ENCODE peak calls at places on chromosomes 1 and 21, in eight cellular contexts. F is gastrocnemius medialis, V is AG04449, Q is AG09309, L is cardiac fibroblast, G is lower lobe of right lung, W is adrenal gland, Z is A549. B is an unnamed sample.

GRCh38 chr1:32447469-32448185 is 17.2 kb upstream of the ZBTB8B start:
- DNase-seq in W (no peak), L (peak), Q (peak), V (peak), Z (no peak), G (no peak), F (no peak), B (peak)

GRCh38 chr1:1385931-1386330 is 10.9 kb upstream of the AURKAIP1 start:
- DNase-seq in W (no peak), Q (no peak), G (no peak), V (no peak), L (no peak), Z (no peak), F (no peak), B (no peak)

GRCh38 chr1:14372526-14372925 is 226.0 kb upstream of the KAZN start:
- DNase-seq in V (no peak), Z (no peak), W (no peak), Q (no peak), F (no peak), G (no peak), L (no peak), B (no peak)

GRCh38 chr21:41526478-41527087 is 18.6 kb upstream of the TMPRSS2 start:
- DNase-seq in Q (no peak), G (no peak), W (no peak), F (no peak), V (no peak), L (no peak), Z (no peak), B (no peak)

GRCh38 chr1:198465201-198466144 is 75.0 kb downstream of the ATP6V1G3 start:
- DNase-seq in V (peak), W (no peak), F (no peak), G (no peak), Z (peak), L (peak), Q (peak), B (peak)

GRCh38 chr1:3076388-3076740 is 7.4 kb downstream of the PRDM16 start:
- DNase-seq in L (no peak), W (no peak), G (no peak), Z (no peak), V (no peak), Q (no peak), F (no peak), B (no peak)

GRCh38 chr1:234529095-234529494 is 50.1 kb upstream of the TARBP1 start:
- DNase-seq in L (no peak), Q (no peak), V (no peak), W (no peak), F (no peak), Z (no peak), G (no peak), B (no peak)

GRCh38 chr1:21607549-21608529 is 61.3 kb downstream of the RAP1GAP start:
- DNase-seq in W (peak), V (no peak), L (peak), F (peak), Z (peak), Q (no peak), G (peak), B (no peak)

GRCh38 chr21:34074283-34075098 is 1.1 kb downstream of the MRPS6 start:
- DNase-seq in V (no peak), Q (no peak), L (no peak), F (no peak), G (no peak), W (no peak), Z (no peak), B (no peak)

GRCh38 chr1:151547119-151547899 is 7.2 kb downstream of the TUFT1 start:
- DNase-seq in L (peak), Q (peak), F (peak), Z (peak), W (no peak), G (peak), V (peak), B (peak)

GRCh38 chr21:36699026-36699545 is at the start of gene SIM2:
- DNase-seq in F (peak), Q (no peak), Z (no peak), V (no peak), L (peak), G (no peak), W (no peak), B (no peak)

GRCh38 chr1:153526132-153526543 is 9.7 kb downstream of the S100A6 start:
- DNase-seq in W (no peak), Q (no peak), V (no peak), F (no peak), Z (no peak), L (no peak), G (no peak), B (no peak)

GRCh38 chr1:26998319-26999300 is 5.1 kb downstream of the TRNP1 start:
- DNase-seq in G (no peak), Z (no peak), Q (no peak), W (no peak), F (no peak), V (no peak), L (no peak), B (no peak)

GRCh38 chr1:27001570-27002360 is 8.3 kb downstream of the TRNP1 start:
- DNase-seq in W (no peak), Z (no peak), F (peak), Q (no peak), L (peak), V (no peak), G (peak), B (no peak)

GRCh38 chr1:27000817-27001460 is 7.4 kb downstream of the TRNP1 start:
- DNase-seq in W (no peak), G (no peak), L (peak), Z (no peak), F (no peak), V (peak), Q (no peak), B (no peak)

GRCh38 chr1:26999440-26999987 is 6.0 kb downstream of the TRNP1 start:
- DNase-seq in Q (peak), G (peak), Z (peak), W (no peak), V (peak), L (peak), F (peak), B (peak)

DNA sequence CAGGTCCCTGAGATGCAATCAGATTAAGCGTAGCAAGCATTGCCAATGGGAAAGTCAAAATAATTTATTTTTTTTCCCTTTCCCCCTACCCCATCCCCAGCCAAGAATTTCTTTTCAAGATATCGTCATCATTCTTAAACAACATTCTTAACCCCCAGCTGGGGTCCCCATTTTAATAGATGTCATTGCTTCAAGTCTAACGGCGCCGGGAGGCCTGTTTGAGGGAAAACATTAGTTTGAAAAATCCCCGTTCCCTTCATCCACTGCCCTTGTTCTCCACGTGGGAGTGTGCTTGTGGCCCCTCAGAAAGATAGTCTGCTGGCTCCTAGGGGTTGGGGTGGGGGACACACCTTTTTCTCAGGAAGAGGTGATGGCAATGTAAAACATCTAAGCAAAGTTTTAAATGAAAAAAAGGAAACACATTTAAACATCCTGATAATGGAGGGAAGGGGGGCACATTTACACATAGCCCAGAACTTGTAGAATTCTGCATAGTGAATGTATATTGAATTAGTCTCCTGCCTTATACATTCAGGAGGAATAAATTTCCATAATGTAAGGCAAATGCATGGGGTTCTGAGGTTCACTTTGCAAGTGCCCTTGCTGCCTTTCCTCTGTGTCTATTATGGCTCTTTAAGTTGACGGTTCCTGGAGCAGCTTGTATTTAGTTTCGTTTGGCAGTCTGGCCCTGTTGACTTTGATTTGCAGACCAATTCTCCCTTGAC is 6.8 kb downstream of the TRNP1 start:
- DNase-seq in G (no peak), Q (no peak), Z (no peak), W (no peak), V (no peak), F (no peak), L (no peak), B (no peak)
- H3K4me3 ChIP-seq in G (no peak), Q (no peak), Z (peak), W (no peak), V (no peak), F (no peak), L (no peak), B (no peak)

DNA sequence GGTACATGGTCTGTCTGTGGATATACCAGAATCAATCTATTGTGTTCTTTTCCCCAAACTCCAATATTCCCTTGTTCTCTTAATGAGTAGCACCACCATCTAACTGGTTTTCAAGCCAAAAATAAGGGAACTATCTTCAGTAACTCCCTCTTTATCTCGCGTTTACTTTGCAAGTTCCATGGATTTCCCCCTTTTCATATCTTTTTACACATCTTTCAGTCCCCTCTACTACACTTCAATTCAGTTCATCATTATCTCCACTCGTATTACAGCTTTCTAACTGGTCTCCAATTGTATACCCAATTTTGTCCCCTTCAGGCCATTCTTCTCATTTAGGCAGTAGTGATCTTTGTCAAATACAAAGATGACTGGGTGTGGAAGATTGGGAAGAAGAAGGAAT is 4.1 kb upstream of the TMCO1 start:
- DNase-seq in Q (no peak), G (no peak), V (no peak), W (no peak), F (no peak), Z (no peak), L (no peak), B (no peak)
- TF ChIP-seq CTCF in Q (no peak), G (no peak), V (no peak), W (no peak), F (no peak), Z (no peak), L (no peak), B (no peak)

GRCh38 chr1:91763252-91763651 is 122.7 kb downstream of the TGFBR3 start:
- DNase-seq in G (no peak), F (no peak), Z (no peak), V (no peak), W (no peak), Q (no peak), L (peak), B (no peak)
- H3K4me3 ChIP-seq in G (no peak), F (no peak), Z (no peak), V (no peak), W (no peak), Q (no peak), L (no peak), B (no peak)

GRCh38 chr1:50371749-50372148 is 51.5 kb downstream of the DMRTA2 start:
- DNase-seq in V (no peak), Z (no peak), G (no peak), F (no peak), W (no peak), Q (no peak), L (no peak), B (no peak)

GRCh38 chr1:50373532-50373931 is 49.7 kb downstream of the DMRTA2 start:
- DNase-seq in V (no peak), Q (no peak), F (no peak), Z (no peak), L (no peak), G (no peak), W (no peak), B (no peak)

GRCh38 chr1:50368179-50369007 is 54.9 kb downstream of the DMRTA2 start:
- DNase-seq in L (peak), G (no peak), Q (no peak), V (no peak), F (no peak), Z (peak), W (peak), B (peak)

GRCh38 chr1:50369008-50369634 is 54.1 kb downstream of the DMRTA2 start:
- DNase-seq in F (no peak), G (no peak), L (no peak), V (no peak), Z (no peak), W (no peak), Q (no peak), B (no peak)

GRCh38 chr1:50369830-50370229 is 53.4 kb downstream of the DMRTA2 start:
- DNase-seq in L (no peak), W (no peak), Q (no peak), F (no peak), G (no peak), Z (no peak), V (no peak), B (no peak)
- TF ChIP-seq CTCF in L (peak), W (no peak), Q (peak), F (no peak), G (no peak), Z (peak), V (no peak), B (no peak)

GRCh38 chr1:50421768-50422674 is 1.2 kb downstream of the DMRTA2 start:
- DNase-seq in W (no peak), G (no peak), F (no peak), Z (no peak), V (no peak), Q (no peak), L (no peak), B (no peak)

GRCh38 chr1:50422946-50423669 is at the start of gene DMRTA2:
- DNase-seq in Z (peak), L (no peak), F (no peak), Q (no peak), G (no peak), W (no peak), V (no peak), B (no peak)

GRCh38 chr1:50421366-50421748 is 1.9 kb downstream of the DMRTA2 start:
- DNase-seq in W (no peak), G (no peak), Q (no peak), V (no peak), F (no peak), Z (no peak), L (no peak), B (no peak)

GRCh38 chr1:50423670-50424000 is 392 bp upstream of the DMRTA2 start:
- DNase-seq in Z (peak), V (no peak), G (peak), W (no peak), Q (no peak), F (no peak), L (no peak), B (no peak)

DNA sequence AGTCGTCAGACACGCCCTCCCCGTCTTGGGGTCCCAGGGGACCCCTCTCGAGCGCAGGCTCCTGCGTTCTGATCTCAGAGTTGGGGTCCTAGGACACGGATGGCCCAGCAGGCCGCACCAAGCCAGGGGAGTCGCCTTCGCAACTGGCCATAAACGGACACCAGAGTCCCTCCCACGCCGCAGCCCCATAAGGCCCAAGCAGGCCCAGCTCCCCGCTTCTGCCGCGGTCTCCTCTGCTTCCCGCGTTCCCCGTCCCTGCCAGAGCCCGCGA is 633 bp downstream of the DMRTA2 start:
- DNase-seq in Q (no peak), Z (no peak), F (no peak), W (no peak), V (no peak), G (no peak), L (no peak), B (no peak)
- H3K4me3 ChIP-seq in Q (no peak), Z (no peak), F (peak), W (no peak), V (no peak), G (no peak), L (no peak), B (no peak)

DNA sequence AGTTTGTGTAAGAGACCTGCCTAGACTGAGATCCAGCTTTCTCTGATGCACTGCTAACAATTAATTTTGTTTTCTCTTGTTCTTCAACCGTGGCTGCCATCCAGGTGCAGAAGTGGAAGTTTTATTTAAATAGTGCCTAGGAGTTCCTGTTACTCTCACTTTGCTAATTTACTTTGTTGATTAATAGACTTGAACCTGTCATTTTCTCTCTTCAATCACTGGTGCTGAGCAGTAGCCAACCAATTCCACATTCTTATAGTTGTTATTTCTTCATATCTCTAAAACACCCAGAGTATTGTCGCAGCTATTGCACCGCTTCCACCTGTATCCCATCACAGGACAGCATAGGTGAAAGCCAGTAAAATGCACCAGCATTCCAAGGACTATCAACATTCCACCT is 157.2 kb downstream of the PDE4B start:
- DNase-seq in W (no peak), Z (no peak), V (no peak), L (no peak), Q (no peak), F (no peak), G (no peak), B (no peak)
- TF ChIP-seq CTCF in W (no peak), Z (no peak), V (no peak), L (no peak), Q (no peak), F (no peak), G (no peak), B (no peak)

GRCh38 chr1:160987359-160988062 is 32.9 kb upstream of the ITLN2 start:
- DNase-seq in L (no peak), Z (no peak), Q (no peak), W (no peak), F (no peak), G (no peak), V (no peak), B (no peak)

GRCh38 chr1:160985723-160986122 is 31.1 kb upstream of the ITLN2 start:
- DNase-seq in W (no peak), G (no peak), F (no peak), V (no peak), Q (no peak), Z (no peak), L (no peak), B (no peak)

GRCh38 chr1:160978510-160978927 is 23.9 kb upstream of the ITLN2 start:
- DNase-seq in L (peak), Q (no peak), V (no peak), W (no peak), F (no peak), G (peak), Z (no peak), B (no peak)

GRCh38 chr1:160981584-160982411 is 27.2 kb upstream of the ITLN2 start:
- DNase-seq in G (peak), Q (no peak), W (no peak), L (no peak), V (no peak), F (no peak), Z (no peak), B (no peak)
- H3K4me3 ChIP-seq in G (no peak), Q (peak), W (no peak), L (no peak), V (no peak), F (no peak), Z (no peak), B (peak)

GRCh38 chr1:119827010-119827409 is 15.8 kb upstream of the REG4 start:
- DNase-seq in Q (no peak), G (no peak), L (no peak), Z (peak), F (no peak), V (no peak), W (no peak), B (no peak)
- TF ChIP-seq CTCF in Q (peak), G (peak), L (peak), Z (no peak), F (no peak), V (peak), W (no peak), B (peak)

DNA sequence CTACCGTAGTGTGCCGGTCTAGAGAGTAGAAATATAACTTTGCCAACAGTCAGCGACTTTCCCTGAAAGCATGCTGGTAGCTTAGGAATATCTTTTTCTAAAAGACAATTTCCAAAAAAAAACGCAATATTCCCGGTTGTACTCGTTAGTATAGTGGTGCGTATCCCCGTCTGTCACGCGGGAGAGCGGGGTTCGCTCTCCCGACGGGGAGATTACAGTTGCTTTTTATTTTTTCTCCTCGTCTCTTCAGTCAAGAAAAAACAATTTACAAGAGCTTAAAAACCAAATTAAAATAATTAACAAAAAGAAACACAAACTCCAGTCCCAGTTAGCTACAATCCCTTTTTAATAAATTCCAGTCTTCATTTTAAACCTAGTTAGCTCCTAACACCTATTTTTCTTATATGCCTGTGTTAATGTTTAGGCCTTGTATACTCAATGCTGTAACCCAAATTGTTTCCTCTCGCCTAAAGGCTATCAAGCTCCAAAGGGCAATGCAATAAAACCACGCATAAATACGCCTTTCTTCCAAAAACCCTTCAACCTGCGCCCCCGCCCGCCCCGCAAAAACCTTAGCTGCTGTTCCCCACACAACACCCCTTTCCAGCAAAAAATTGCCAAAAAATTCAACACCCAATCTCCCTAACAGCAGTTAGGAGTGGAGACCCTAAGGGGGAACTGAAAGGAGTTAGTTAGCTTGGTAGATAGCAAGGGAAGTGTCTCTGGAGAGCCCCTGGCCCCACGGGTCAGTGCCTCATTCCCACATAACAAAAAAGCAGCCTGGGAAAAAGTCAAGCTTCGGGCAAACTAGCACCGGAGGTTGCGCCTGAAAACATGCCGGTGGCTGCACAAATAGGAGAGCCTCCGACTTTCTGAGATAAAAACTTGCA is 7.9 kb downstream of the HSPA6 start:
- DNase-seq in Z (no peak), F (no peak), V (no peak), G (no peak), Q (no peak), L (no peak), W (no peak), B (no peak)
- H3K4me3 ChIP-seq in Z (peak), F (no peak), V (peak), G (no peak), Q (no peak), L (no peak), W (no peak), B (peak)

GRCh38 chr1:9044241-9044640 is 18.0 kb upstream of the SLC2A7 start:
- DNase-seq in L (no peak), Z (no peak), W (no peak), G (no peak), V (no peak), F (no peak), Q (no peak), B (no peak)
- TF ChIP-seq CTCF in L (no peak), Z (no peak), W (no peak), G (no peak), V (no peak), F (no peak), Q (no peak), B (no peak)

B was measured in astrocyte of the cerebellum.